ENCODE peak calls at places on chromosomes 1 and 21, in eight cellular contexts. A, W, N, S, X, G, Y and Q are unnamed samples.

GRCh38 chr1:28343405-28343804 is 14.6 kb downstream of the MED18 start:
- DNase-seq in A (no peak), W (no peak), N (peak; percentile 74), S (no peak), X (no peak), G (no peak), Y (no peak), Q (no peak)

GRCh38 chr1:10830961-10831669 is 34.7 kb upstream of the CASZ1 start:
- DNase-seq in A (no peak), W (no peak), N (no peak), S (no peak), X (no peak), G (no peak), Y (no peak), Q (no peak)

GRCh38 chr1:32496127-32496526 is 31.3 kb downstream of the ZBTB8B start:
- DNase-seq in A (no peak), W (no peak), N (peak; percentile 46), S (no peak), X (no peak), G (no peak), Y (no peak), Q (no peak)

GRCh38 chr1:59408608-59409007 is 111.7 kb downstream of the FGGY start:
- DNase-seq in A (no peak), W (no peak), N (no peak), S (no peak), X (no peak), G (no peak), Y (no peak), Q (no peak)

GRCh38 chr1:243680861-243681260 is 169.2 kb downstream of the AKT3 start:
- DNase-seq in A (no peak), W (no peak), N (no peak), S (no peak), X (peak; percentile 5), G (no peak), Y (no peak), Q (no peak)

GRCh38 chr21:20570824-20571232 is 427.4 kb upstream of the NCAM2 start:
- DNase-seq in A (no peak), W (no peak), N (no peak), S (no peak), X (no peak), G (no peak), Y (no peak), Q (peak; percentile 94)

GRCh38 chr1:85417017-85417416 is 47.9 kb downstream of the DDAH1 start:
- DNase-seq in A (no peak), W (no peak), N (no peak), S (no peak), X (no peak), G (no peak), Y (no peak), Q (no peak)

GRCh38 chr1:211236633-211237321 is 22.4 kb upstream of the RCOR3 start:
- DNase-seq in A (no peak), W (no peak), N (no peak), S (no peak), X (no peak), G (no peak), Y (no peak), Q (no peak)

GRCh38 chr1:97680460-97680859 is 240.4 kb downstream of the DPYD start:
- DNase-seq in A (no peak), W (no peak), N (no peak), S (no peak), X (no peak), G (no peak), Y (no peak), Q (no peak)

GRCh38 chr21:16280731-16281130 is 550.9 kb downstream of the USP25 start:
- DNase-seq in A (no peak), W (no peak), N (no peak), S (no peak), X (no peak), G (no peak), Y (no peak), Q (no peak)

GRCh38 chr1:13652238-13652637 is 47.8 kb upstream of the PRDM2 start:
- DNase-seq in A (no peak), W (no peak), N (no peak), S (no peak), X (no peak), G (no peak), Y (no peak), Q (no peak)

GRCh38 chr1:32695098-32695904 is 7.3 kb downstream of the SYNC start:
- DNase-seq in A (no peak), W (no peak), N (peak; percentile 73), S (peak; percentile 86), X (no peak), G (no peak), Y (no peak), Q (no peak)

GRCh38 chr1:10916311-10916710 is 96.1 kb upstream of the TARDBP start:
- DNase-seq in A (no peak), W (no peak), N (no peak), S (no peak), X (no peak), G (no peak), Y (no peak), Q (no peak)

GRCh38 chr1:35851175-35851869 is 31.7 kb upstream of the AGO1 start:
- DNase-seq in A (no peak), W (no peak), N (no peak), S (no peak), X (peak; percentile 62), G (no peak), Y (no peak), Q (no peak)

GRCh38 chr1:30450148-30450817 is 273.1 kb downstream of the MATN1 start:
- DNase-seq in A (no peak), W (no peak), N (no peak), S (no peak), X (no peak), G (no peak), Y (no peak), Q (no peak)

GRCh38 chr1:94622757-94623156 is 81.2 kb upstream of the F3 start:
- DNase-seq in A (no peak), W (no peak), N (peak; percentile 54), S (no peak), X (no peak), G (no peak), Y (no peak), Q (no peak)

GRCh38 chr1:32470991-32471694 is 6.3 kb downstream of the ZBTB8B start:
- DNase-seq in A (peak; percentile 14), W (no peak), N (no peak), S (peak; percentile 37), X (no peak), G (no peak), Y (no peak), Q (no peak)

GRCh38 chr1:156896490-156897033 is 3.0 kb downstream of the PEAR1 start:
- DNase-seq in A (no peak), W (no peak), N (peak; percentile 94), S (no peak), X (peak; percentile 72), G (no peak), Y (no peak), Q (peak; percentile 76)

GRCh38 chr1:175220853-175221547 is 28.4 kb upstream of the KIAA0040 start:
- DNase-seq in A (no peak), W (no peak), N (no peak), S (peak; percentile 24), X (no peak), G (no peak), Y (no peak), Q (no peak)